ENCODE peak calls at places on chromosomes 6 and 20, in seven cellular contexts. One of them, this sample, is unnamed.

GRCh38 chr6:169859401-169859977 is 108.1 kb downstream of the ERMARD start:
- DNase-seq in endothelial cell: no peak
- DNase-seq in small intestine: no peak
- DNase-seq in activated naive CD4-positive, alpha-beta T cell treated with Interleukin-2 at 50 U/mL for 16 hours: no peak
- DNase-seq in ELF-1: no peak
- DNase-seq in OCI-LY7: no peak
- DNase-seq in H4: no peak
- DNase-seq in this sample: no peak

GRCh38 chr6:30053682-30054081 is 7.4 kb upstream of the POLR1H start:
- DNase-seq in ELF-1: no peak
- DNase-seq in H4: no peak
- DNase-seq in endothelial cell: no peak
- DNase-seq in small intestine: no peak
- DNase-seq in OCI-LY7: no peak
- DNase-seq in activated naive CD4-positive, alpha-beta T cell treated with Interleukin-2 at 50 U/mL for 16 hours: no peak
- DNase-seq in this sample: no peak

GRCh38 chr6:140316966-140317365 is 942.5 kb upstream of the CITED2 start:
- DNase-seq in OCI-LY7: no peak
- DNase-seq in ELF-1: no peak
- DNase-seq in endothelial cell: no peak
- DNase-seq in activated naive CD4-positive, alpha-beta T cell treated with Interleukin-2 at 50 U/mL for 16 hours: no peak
- DNase-seq in H4: no peak
- DNase-seq in small intestine: peak; percentile 16
- DNase-seq in this sample: no peak

GRCh38 chr6:166561766-166562165 is 24.7 kb downstream of the RAMACL start:
- DNase-seq in H4: no peak
- DNase-seq in small intestine: no peak
- DNase-seq in ELF-1: no peak
- DNase-seq in endothelial cell: no peak
- DNase-seq in OCI-LY7: no peak
- DNase-seq in activated naive CD4-positive, alpha-beta T cell treated with Interleukin-2 at 50 U/mL for 16 hours: no peak
- DNase-seq in this sample: peak; percentile 65

GRCh38 chr6:50543666-50544065 is 169.7 kb upstream of the TFAP2D start:
- DNase-seq in ELF-1: no peak
- DNase-seq in small intestine: no peak
- DNase-seq in activated naive CD4-positive, alpha-beta T cell treated with Interleukin-2 at 50 U/mL for 16 hours: no peak
- DNase-seq in endothelial cell: no peak
- DNase-seq in H4: no peak
- DNase-seq in OCI-LY7: no peak
- DNase-seq in this sample: no peak

GRCh38 chr20:5400164-5400762 is 83.5 kb upstream of the PROKR2 start:
- DNase-seq in OCI-LY7: peak; percentile 8
- DNase-seq in H4: no peak
- DNase-seq in ELF-1: peak; percentile 6
- DNase-seq in small intestine: peak; percentile 4
- DNase-seq in activated naive CD4-positive, alpha-beta T cell treated with Interleukin-2 at 50 U/mL for 16 hours: no peak
- DNase-seq in endothelial cell: peak; percentile 46
- DNase-seq in this sample: peak; percentile 28

GRCh38 chr6:36073587-36073986 is 46.0 kb downstream of the MAPK14 start:
- DNase-seq in endothelial cell: no peak
- DNase-seq in small intestine: no peak
- DNase-seq in activated naive CD4-positive, alpha-beta T cell treated with Interleukin-2 at 50 U/mL for 16 hours: no peak
- DNase-seq in H4: no peak
- DNase-seq in ELF-1: no peak
- DNase-seq in OCI-LY7: no peak
- DNase-seq in this sample: no peak

GRCh38 chr6:617485-618100 is 39.3 kb downstream of the HUS1B start:
- DNase-seq in small intestine: no peak
- DNase-seq in H4: peak; percentile 17
- DNase-seq in endothelial cell: no peak
- DNase-seq in activated naive CD4-positive, alpha-beta T cell treated with Interleukin-2 at 50 U/mL for 16 hours: peak; percentile 17
- DNase-seq in OCI-LY7: no peak
- DNase-seq in ELF-1: peak; percentile 68
- DNase-seq in this sample: no peak

GRCh38 chr20:44943828-44944227 is 16.4 kb downstream of the TOMM34 start:
- DNase-seq in H4: no peak
- DNase-seq in ELF-1: no peak
- DNase-seq in OCI-LY7: no peak
- DNase-seq in activated naive CD4-positive, alpha-beta T cell treated with Interleukin-2 at 50 U/mL for 16 hours: no peak
- DNase-seq in endothelial cell: no peak
- DNase-seq in small intestine: no peak
- DNase-seq in this sample: no peak

GRCh38 chr6:36657942-36658544 is 20.5 kb upstream of the CDKN1A start:
- DNase-seq in activated naive CD4-positive, alpha-beta T cell treated with Interleukin-2 at 50 U/mL for 16 hours: no peak
- DNase-seq in ELF-1: no peak
- DNase-seq in small intestine: no peak
- DNase-seq in H4: no peak
- DNase-seq in endothelial cell: no peak
- DNase-seq in OCI-LY7: peak; percentile 39
- DNase-seq in this sample: peak; percentile 76

GRCh38 chr20:33893314-33893713 is 82.2 kb downstream of the CHMP4B start:
- DNase-seq in endothelial cell: no peak
- DNase-seq in OCI-LY7: no peak
- DNase-seq in ELF-1: no peak
- DNase-seq in H4: no peak
- DNase-seq in activated naive CD4-positive, alpha-beta T cell treated with Interleukin-2 at 50 U/mL for 16 hours: no peak
- DNase-seq in small intestine: no peak
- DNase-seq in this sample: peak; percentile 89

GRCh38 chr6:139204978-139205377 is 70.1 kb downstream of the HECA start:
- DNase-seq in H4: no peak
- DNase-seq in small intestine: no peak
- DNase-seq in OCI-LY7: no peak
- DNase-seq in endothelial cell: no peak
- DNase-seq in activated naive CD4-positive, alpha-beta T cell treated with Interleukin-2 at 50 U/mL for 16 hours: no peak
- DNase-seq in ELF-1: no peak
- DNase-seq in this sample: no peak

GRCh38 chr6:110341671-110342304 is 16.4 kb downstream of the METTL24 start:
- DNase-seq in activated naive CD4-positive, alpha-beta T cell treated with Interleukin-2 at 50 U/mL for 16 hours: no peak
- DNase-seq in endothelial cell: peak; percentile 53
- DNase-seq in ELF-1: peak; percentile 78
- DNase-seq in OCI-LY7: peak; percentile 16
- DNase-seq in H4: peak; percentile 10
- DNase-seq in small intestine: peak; percentile 19
- DNase-seq in this sample: peak; percentile 34

GRCh38 chr20:39676857-39677351 is 714.8 kb downstream of the DHX35 start:
- DNase-seq in H4: no peak
- DNase-seq in activated naive CD4-positive, alpha-beta T cell treated with Interleukin-2 at 50 U/mL for 16 hours: no peak
- DNase-seq in OCI-LY7: no peak
- DNase-seq in ELF-1: peak; percentile 4
- DNase-seq in endothelial cell: no peak
- DNase-seq in small intestine: peak; percentile 79
- DNase-seq in this sample: no peak

This sample was measured in iris pigment epithelial cell.